ENCODE peak calls at places on chromosomes 6 and 20, in six cellular contexts. One of them, this sample, is unnamed.

GRCh38 chr20:4158466-4159050 is 143.2 kb upstream of the RNF24 start:
- DNase-seq in GM18507: no peak
- DNase-seq in central memory CD8-positive, alpha-beta T cell: no peak
- DNase-seq in immature natural killer cell: no peak
- DNase-seq in stimulated activated CD4-positive, alpha-beta T cell treated with anti-CD3 and anti-CD28 coated beads, Interleukin-4, amount 100 ng/mL, for 24 hours: no peak
- DNase-seq in pulmonary artery endothelial cell: no peak
- DNase-seq in this sample: no peak

GRCh38 chr6:148851683-148852556 is 105.1 kb downstream of the UST start:
- DNase-seq in central memory CD8-positive, alpha-beta T cell: no peak
- DNase-seq in immature natural killer cell: no peak
- DNase-seq in pulmonary artery endothelial cell: no peak
- DNase-seq in stimulated activated CD4-positive, alpha-beta T cell treated with anti-CD3 and anti-CD28 coated beads, Interleukin-4, amount 100 ng/mL, for 24 hours: no peak
- DNase-seq in GM18507: no peak
- DNase-seq in this sample: no peak

GRCh38 chr20:53116733-53117132 is 144.6 kb downstream of the TSHZ2 start:
- DNase-seq in central memory CD8-positive, alpha-beta T cell: no peak
- DNase-seq in stimulated activated CD4-positive, alpha-beta T cell treated with anti-CD3 and anti-CD28 coated beads, Interleukin-4, amount 100 ng/mL, for 24 hours: no peak
- DNase-seq in pulmonary artery endothelial cell: no peak
- DNase-seq in immature natural killer cell: no peak
- DNase-seq in GM18507: no peak
- DNase-seq in this sample: no peak

GRCh38 chr20:64099880-64100565 is 7.3 kb downstream of the NPBWR2 start:
- DNase-seq in GM18507: no peak
- DNase-seq in stimulated activated CD4-positive, alpha-beta T cell treated with anti-CD3 and anti-CD28 coated beads, Interleukin-4, amount 100 ng/mL, for 24 hours: no peak
- DNase-seq in pulmonary artery endothelial cell: no peak
- DNase-seq in central memory CD8-positive, alpha-beta T cell: peak
- DNase-seq in immature natural killer cell: no peak
- DNase-seq in this sample: no peak

GRCh38 chr6:6825986-6826901 is 237.7 kb downstream of the LY86 start:
- DNase-seq in immature natural killer cell: peak
- DNase-seq in central memory CD8-positive, alpha-beta T cell: no peak
- DNase-seq in pulmonary artery endothelial cell: peak
- DNase-seq in GM18507: peak
- DNase-seq in stimulated activated CD4-positive, alpha-beta T cell treated with anti-CD3 and anti-CD28 coated beads, Interleukin-4, amount 100 ng/mL, for 24 hours: no peak
- DNase-seq in this sample: peak

GRCh38 chr6:45483501-45483900 is 105.8 kb upstream of the SUPT3H start:
- DNase-seq in pulmonary artery endothelial cell: no peak
- DNase-seq in immature natural killer cell: no peak
- DNase-seq in central memory CD8-positive, alpha-beta T cell: no peak
- DNase-seq in stimulated activated CD4-positive, alpha-beta T cell treated with anti-CD3 and anti-CD28 coated beads, Interleukin-4, amount 100 ng/mL, for 24 hours: no peak
- DNase-seq in GM18507: no peak
- DNase-seq in this sample: no peak

GRCh38 chr6:34246563-34247391 is 2.0 kb downstream of the SMIM29 start:
- DNase-seq in central memory CD8-positive, alpha-beta T cell: peak
- DNase-seq in GM18507: no peak
- DNase-seq in pulmonary artery endothelial cell: no peak
- DNase-seq in stimulated activated CD4-positive, alpha-beta T cell treated with anti-CD3 and anti-CD28 coated beads, Interleukin-4, amount 100 ng/mL, for 24 hours: peak
- DNase-seq in immature natural killer cell: no peak
- DNase-seq in this sample: peak

GRCh38 chr20:34557936-34558319 is 590 bp upstream of the MAP1LC3A start:
- DNase-seq in pulmonary artery endothelial cell: no peak
- DNase-seq in GM18507: no peak
- DNase-seq in stimulated activated CD4-positive, alpha-beta T cell treated with anti-CD3 and anti-CD28 coated beads, Interleukin-4, amount 100 ng/mL, for 24 hours: no peak
- DNase-seq in central memory CD8-positive, alpha-beta T cell: no peak
- DNase-seq in immature natural killer cell: no peak
- DNase-seq in this sample: no peak

GRCh38 chr20:45337367-45338120 is 10.7 kb downstream of the SDC4 start:
- DNase-seq in stimulated activated CD4-positive, alpha-beta T cell treated with anti-CD3 and anti-CD28 coated beads, Interleukin-4, amount 100 ng/mL, for 24 hours: no peak
- DNase-seq in immature natural killer cell: no peak
- DNase-seq in central memory CD8-positive, alpha-beta T cell: no peak
- DNase-seq in GM18507: no peak
- DNase-seq in pulmonary artery endothelial cell: no peak
- DNase-seq in this sample: no peak

GRCh38 chr20:35006531-35006971 is 50.9 kb downstream of the MYH7B start:
- DNase-seq in stimulated activated CD4-positive, alpha-beta T cell treated with anti-CD3 and anti-CD28 coated beads, Interleukin-4, amount 100 ng/mL, for 24 hours: no peak
- DNase-seq in pulmonary artery endothelial cell: no peak
- DNase-seq in central memory CD8-positive, alpha-beta T cell: no peak
- DNase-seq in immature natural killer cell: no peak
- DNase-seq in GM18507: no peak
- DNase-seq in this sample: peak

GRCh38 chr20:48703511-48704219 is 124.1 kb downstream of the PREX1 start:
- DNase-seq in central memory CD8-positive, alpha-beta T cell: no peak
- DNase-seq in stimulated activated CD4-positive, alpha-beta T cell treated with anti-CD3 and anti-CD28 coated beads, Interleukin-4, amount 100 ng/mL, for 24 hours: no peak
- DNase-seq in immature natural killer cell: no peak
- DNase-seq in GM18507: no peak
- DNase-seq in pulmonary artery endothelial cell: no peak
- DNase-seq in this sample: no peak

GRCh38 chr6:169978615-169979161 is 227.3 kb downstream of the ERMARD start:
- DNase-seq in central memory CD8-positive, alpha-beta T cell: no peak
- DNase-seq in stimulated activated CD4-positive, alpha-beta T cell treated with anti-CD3 and anti-CD28 coated beads, Interleukin-4, amount 100 ng/mL, for 24 hours: no peak
- DNase-seq in pulmonary artery endothelial cell: no peak
- DNase-seq in GM18507: no peak
- DNase-seq in immature natural killer cell: no peak
- DNase-seq in this sample: no peak

GRCh38 chr20:3663031-3663701 is at the start of gene GFRA4:
- DNase-seq in stimulated activated CD4-positive, alpha-beta T cell treated with anti-CD3 and anti-CD28 coated beads, Interleukin-4, amount 100 ng/mL, for 24 hours: no peak
- DNase-seq in pulmonary artery endothelial cell: no peak
- DNase-seq in central memory CD8-positive, alpha-beta T cell: no peak
- DNase-seq in GM18507: no peak
- DNase-seq in immature natural killer cell: no peak
- DNase-seq in this sample: no peak

GRCh38 chr6:158205220-158205944 is 37.2 kb downstream of the GTF2H5 start:
- DNase-seq in pulmonary artery endothelial cell: no peak
- DNase-seq in GM18507: no peak
- DNase-seq in stimulated activated CD4-positive, alpha-beta T cell treated with anti-CD3 and anti-CD28 coated beads, Interleukin-4, amount 100 ng/mL, for 24 hours: no peak
- DNase-seq in immature natural killer cell: no peak
- DNase-seq in central memory CD8-positive, alpha-beta T cell: no peak
- DNase-seq in this sample: no peak

GRCh38 chr20:43140719-43141118 is 49.0 kb downstream of the PTPRT start:
- DNase-seq in stimulated activated CD4-positive, alpha-beta T cell treated with anti-CD3 and anti-CD28 coated beads, Interleukin-4, amount 100 ng/mL, for 24 hours: no peak
- DNase-seq in pulmonary artery endothelial cell: no peak
- DNase-seq in central memory CD8-positive, alpha-beta T cell: no peak
- DNase-seq in GM18507: no peak
- DNase-seq in immature natural killer cell: no peak
- DNase-seq in this sample: no peak

GRCh38 chr6:110475255-110475654 is 1.2 kb downstream of the SLC22A16 start:
- DNase-seq in GM18507: no peak
- DNase-seq in stimulated activated CD4-positive, alpha-beta T cell treated with anti-CD3 and anti-CD28 coated beads, Interleukin-4, amount 100 ng/mL, for 24 hours: no peak
- DNase-seq in central memory CD8-positive, alpha-beta T cell: no peak
- DNase-seq in pulmonary artery endothelial cell: no peak
- DNase-seq in immature natural killer cell: no peak
- DNase-seq in this sample: no peak

GRCh38 chr20:7375905-7376304 is 564.4 kb downstream of the HAO1 start:
- DNase-seq in pulmonary artery endothelial cell: no peak
- DNase-seq in stimulated activated CD4-positive, alpha-beta T cell treated with anti-CD3 and anti-CD28 coated beads, Interleukin-4, amount 100 ng/mL, for 24 hours: no peak
- DNase-seq in immature natural killer cell: peak
- DNase-seq in GM18507: no peak
- DNase-seq in central memory CD8-positive, alpha-beta T cell: no peak
- DNase-seq in this sample: no peak

GRCh38 chr6:22435151-22435550 is 134.2 kb upstream of the HDGFL1 start:
- DNase-seq in pulmonary artery endothelial cell: no peak
- DNase-seq in central memory CD8-positive, alpha-beta T cell: no peak
- DNase-seq in stimulated activated CD4-positive, alpha-beta T cell treated with anti-CD3 and anti-CD28 coated beads, Interleukin-4, amount 100 ng/mL, for 24 hours: no peak
- DNase-seq in immature natural killer cell: no peak
- DNase-seq in GM18507: no peak
- DNase-seq in this sample: no peak

GRCh38 chr20:12927489-12927888 is 81.3 kb upstream of the SPTLC3 start:
- DNase-seq in pulmonary artery endothelial cell: no peak
- DNase-seq in GM18507: no peak
- DNase-seq in central memory CD8-positive, alpha-beta T cell: no peak
- DNase-seq in immature natural killer cell: no peak
- DNase-seq in stimulated activated CD4-positive, alpha-beta T cell treated with anti-CD3 and anti-CD28 coated beads, Interleukin-4, amount 100 ng/mL, for 24 hours: no peak
- DNase-seq in this sample: no peak

GRCh38 chr6:4914412-4915159 is 89.3 kb downstream of the RPP40 start:
- DNase-seq in pulmonary artery endothelial cell: no peak
- DNase-seq in central memory CD8-positive, alpha-beta T cell: no peak
- DNase-seq in stimulated activated CD4-positive, alpha-beta T cell treated with anti-CD3 and anti-CD28 coated beads, Interleukin-4, amount 100 ng/mL, for 24 hours: peak
- DNase-seq in GM18507: no peak
- DNase-seq in immature natural killer cell: peak
- DNase-seq in this sample: no peak

GRCh38 chr6:82894653-82895259 is 170.9 kb downstream of the UBE3D start:
- DNase-seq in immature natural killer cell: no peak
- DNase-seq in pulmonary artery endothelial cell: no peak
- DNase-seq in GM18507: no peak
- DNase-seq in stimulated activated CD4-positive, alpha-beta T cell treated with anti-CD3 and anti-CD28 coated beads, Interleukin-4, amount 100 ng/mL, for 24 hours: no peak
- DNase-seq in central memory CD8-positive, alpha-beta T cell: no peak
- DNase-seq in this sample: no peak

GRCh38 chr6:75930954-75931689 is 141.3 kb downstream of the IMPG1 start:
- DNase-seq in central memory CD8-positive, alpha-beta T cell: no peak
- DNase-seq in stimulated activated CD4-positive, alpha-beta T cell treated with anti-CD3 and anti-CD28 coated beads, Interleukin-4, amount 100 ng/mL, for 24 hours: no peak
- DNase-seq in pulmonary artery endothelial cell: no peak
- DNase-seq in immature natural killer cell: no peak
- DNase-seq in GM18507: no peak
- DNase-seq in this sample: no peak

GRCh38 chr6:42049116-42049809 is 1.1 kb upstream of the TAF8 start:
- DNase-seq in stimulated activated CD4-positive, alpha-beta T cell treated with anti-CD3 and anti-CD28 coated beads, Interleukin-4, amount 100 ng/mL, for 24 hours: peak
- DNase-seq in GM18507: no peak
- DNase-seq in immature natural killer cell: peak
- DNase-seq in central memory CD8-positive, alpha-beta T cell: no peak
- DNase-seq in pulmonary artery endothelial cell: no peak
- DNase-seq in this sample: no peak

GRCh38 chr6:16690244-16691142 is 70.8 kb downstream of the ATXN1 start:
- DNase-seq in immature natural killer cell: no peak
- DNase-seq in central memory CD8-positive, alpha-beta T cell: no peak
- DNase-seq in stimulated activated CD4-positive, alpha-beta T cell treated with anti-CD3 and anti-CD28 coated beads, Interleukin-4, amount 100 ng/mL, for 24 hours: peak
- DNase-seq in GM18507: no peak
- DNase-seq in pulmonary artery endothelial cell: no peak
- DNase-seq in this sample: no peak

GRCh38 chr20:62743777-62744317 is 35.2 kb downstream of the NTSR1 start:
- DNase-seq in stimulated activated CD4-positive, alpha-beta T cell treated with anti-CD3 and anti-CD28 coated beads, Interleukin-4, amount 100 ng/mL, for 24 hours: no peak
- DNase-seq in pulmonary artery endothelial cell: no peak
- DNase-seq in central memory CD8-positive, alpha-beta T cell: no peak
- DNase-seq in GM18507: no peak
- DNase-seq in immature natural killer cell: no peak
- DNase-seq in this sample: no peak

GRCh38 chr6:56450376-56450775 is 192.3 kb downstream of the DST start:
- DNase-seq in pulmonary artery endothelial cell: no peak
- DNase-seq in GM18507: no peak
- DNase-seq in immature natural killer cell: no peak
- DNase-seq in central memory CD8-positive, alpha-beta T cell: no peak
- DNase-seq in stimulated activated CD4-positive, alpha-beta T cell treated with anti-CD3 and anti-CD28 coated beads, Interleukin-4, amount 100 ng/mL, for 24 hours: no peak
- DNase-seq in this sample: no peak

GRCh38 chr20:40688129-40689099 is 622 bp downstream of the MAFB start:
- DNase-seq in GM18507: no peak
- DNase-seq in immature natural killer cell: no peak
- DNase-seq in central memory CD8-positive, alpha-beta T cell: no peak
- DNase-seq in stimulated activated CD4-positive, alpha-beta T cell treated with anti-CD3 and anti-CD28 coated beads, Interleukin-4, amount 100 ng/mL, for 24 hours: no peak
- DNase-seq in pulmonary artery endothelial cell: no peak
- DNase-seq in this sample: no peak

GRCh38 chr6:156334961-156335360 is 442.2 kb upstream of the ARID1B start:
- DNase-seq in GM18507: no peak
- DNase-seq in pulmonary artery endothelial cell: no peak
- DNase-seq in central memory CD8-positive, alpha-beta T cell: no peak
- DNase-seq in stimulated activated CD4-positive, alpha-beta T cell treated with anti-CD3 and anti-CD28 coated beads, Interleukin-4, amount 100 ng/mL, for 24 hours: no peak
- DNase-seq in immature natural killer cell: peak
- DNase-seq in this sample: no peak

GRCh38 chr6:34237722-34238506 is 1.2 kb downstream of the HMGA1 start:
- DNase-seq in pulmonary artery endothelial cell: no peak
- DNase-seq in GM18507: no peak
- DNase-seq in immature natural killer cell: peak
- DNase-seq in stimulated activated CD4-positive, alpha-beta T cell treated with anti-CD3 and anti-CD28 coated beads, Interleukin-4, amount 100 ng/mL, for 24 hours: peak
- DNase-seq in central memory CD8-positive, alpha-beta T cell: peak
- DNase-seq in this sample: peak

GRCh38 chr6:53544050-53544499 is 826 bp downstream of the GCLC start:
- DNase-seq in stimulated activated CD4-positive, alpha-beta T cell treated with anti-CD3 and anti-CD28 coated beads, Interleukin-4, amount 100 ng/mL, for 24 hours: peak
- DNase-seq in immature natural killer cell: no peak
- DNase-seq in pulmonary artery endothelial cell: no peak
- DNase-seq in GM18507: no peak
- DNase-seq in central memory CD8-positive, alpha-beta T cell: no peak
- DNase-seq in this sample: no peak

GRCh38 chr6:4342407-4343137 is 207.2 kb upstream of the ECI2 start:
- DNase-seq in central memory CD8-positive, alpha-beta T cell: no peak
- DNase-seq in GM18507: no peak
- DNase-seq in stimulated activated CD4-positive, alpha-beta T cell treated with anti-CD3 and anti-CD28 coated beads, Interleukin-4, amount 100 ng/mL, for 24 hours: no peak
- DNase-seq in pulmonary artery endothelial cell: no peak
- DNase-seq in immature natural killer cell: no peak
- DNase-seq in this sample: no peak

GRCh38 chr6:104896914-104897313 is 37.2 kb upstream of the HACE1 start:
- DNase-seq in pulmonary artery endothelial cell: no peak
- DNase-seq in stimulated activated CD4-positive, alpha-beta T cell treated with anti-CD3 and anti-CD28 coated beads, Interleukin-4, amount 100 ng/mL, for 24 hours: no peak
- DNase-seq in GM18507: no peak
- DNase-seq in immature natural killer cell: no peak
- DNase-seq in central memory CD8-positive, alpha-beta T cell: no peak
- DNase-seq in this sample: no peak

GRCh38 chr6:55180258-55180657 is 5.9 kb downstream of the HCRTR2 start:
- DNase-seq in stimulated activated CD4-positive, alpha-beta T cell treated with anti-CD3 and anti-CD28 coated beads, Interleukin-4, amount 100 ng/mL, for 24 hours: no peak
- DNase-seq in pulmonary artery endothelial cell: no peak
- DNase-seq in GM18507: no peak
- DNase-seq in central memory CD8-positive, alpha-beta T cell: no peak
- DNase-seq in immature natural killer cell: no peak
- DNase-seq in this sample: no peak

GRCh38 chr6:135600086-135600702 is 102.7 kb upstream of the AHI1 start:
- DNase-seq in stimulated activated CD4-positive, alpha-beta T cell treated with anti-CD3 and anti-CD28 coated beads, Interleukin-4, amount 100 ng/mL, for 24 hours: no peak
- DNase-seq in pulmonary artery endothelial cell: no peak
- DNase-seq in immature natural killer cell: no peak
- DNase-seq in central memory CD8-positive, alpha-beta T cell: no peak
- DNase-seq in GM18507: no peak
- DNase-seq in this sample: no peak

GRCh38 chr6:150297327-150298028 is 71.3 kb upstream of the IYD start:
- DNase-seq in pulmonary artery endothelial cell: no peak
- DNase-seq in GM18507: no peak
- DNase-seq in central memory CD8-positive, alpha-beta T cell: no peak
- DNase-seq in stimulated activated CD4-positive, alpha-beta T cell treated with anti-CD3 and anti-CD28 coated beads, Interleukin-4, amount 100 ng/mL, for 24 hours: no peak
- DNase-seq in immature natural killer cell: no peak
- DNase-seq in this sample: no peak

GRCh38 chr20:58402827-58403226 is 13.8 kb downstream of the VAPB start:
- DNase-seq in stimulated activated CD4-positive, alpha-beta T cell treated with anti-CD3 and anti-CD28 coated beads, Interleukin-4, amount 100 ng/mL, for 24 hours: no peak
- DNase-seq in pulmonary artery endothelial cell: no peak
- DNase-seq in GM18507: no peak
- DNase-seq in central memory CD8-positive, alpha-beta T cell: no peak
- DNase-seq in immature natural killer cell: no peak
- DNase-seq in this sample: no peak